ENCODE peak calls at places on chromosomes 7 and 10, in seven cellular contexts. One of them, this sample, is unnamed.

GRCh38 chr7:51213618-51214017 is 103.0 kb downstream of the COBL start:
- DNase-seq in fibroblast of villous mesenchyme: no peak
- DNase-seq in midbrain: no peak
- DNase-seq in activated CD4-positive, alpha-beta T cell treated with anti-CD3 and anti-CD28 coated beads for 24 hours: no peak
- DNase-seq in GM04504: no peak
- DNase-seq in nephron progenitor cell: no peak
- DNase-seq in NCI-H1105: no peak
- DNase-seq in this sample: no peak

GRCh38 chr7:36037121-36037662 is 115.9 kb upstream of the EEPD1 start:
- DNase-seq in nephron progenitor cell: no peak
- DNase-seq in midbrain: peak
- DNase-seq in NCI-H1105: peak
- DNase-seq in fibroblast of villous mesenchyme: peak
- DNase-seq in activated CD4-positive, alpha-beta T cell treated with anti-CD3 and anti-CD28 coated beads for 24 hours: no peak
- DNase-seq in GM04504: peak
- DNase-seq in this sample: no peak

GRCh38 chr7:139108256-139109187 is 998 bp downstream of the ZC3HAV1 start:
- DNase-seq in GM04504: no peak
- DNase-seq in fibroblast of villous mesenchyme: peak
- DNase-seq in midbrain: no peak
- DNase-seq in activated CD4-positive, alpha-beta T cell treated with anti-CD3 and anti-CD28 coated beads for 24 hours: no peak
- DNase-seq in NCI-H1105: peak
- DNase-seq in nephron progenitor cell: peak
- DNase-seq in this sample: no peak

GRCh38 chr10:79374312-79375191 is 27.3 kb downstream of the PPIF start:
- DNase-seq in fibroblast of villous mesenchyme: peak
- DNase-seq in midbrain: peak
- DNase-seq in nephron progenitor cell: peak
- DNase-seq in GM04504: peak
- DNase-seq in NCI-H1105: no peak
- DNase-seq in activated CD4-positive, alpha-beta T cell treated with anti-CD3 and anti-CD28 coated beads for 24 hours: peak
- DNase-seq in this sample: peak

GRCh38 chr7:77980087-77980713 is 181.6 kb downstream of the PHTF2 start:
- DNase-seq in GM04504: no peak
- DNase-seq in midbrain: no peak
- DNase-seq in NCI-H1105: no peak
- DNase-seq in activated CD4-positive, alpha-beta T cell treated with anti-CD3 and anti-CD28 coated beads for 24 hours: no peak
- DNase-seq in fibroblast of villous mesenchyme: no peak
- DNase-seq in nephron progenitor cell: no peak
- DNase-seq in this sample: no peak

GRCh38 chr7:33854178-33854577 is 51.2 kb upstream of the BMPER start:
- DNase-seq in nephron progenitor cell: no peak
- DNase-seq in midbrain: no peak
- DNase-seq in GM04504: peak
- DNase-seq in NCI-H1105: no peak
- DNase-seq in fibroblast of villous mesenchyme: no peak
- DNase-seq in activated CD4-positive, alpha-beta T cell treated with anti-CD3 and anti-CD28 coated beads for 24 hours: no peak
- DNase-seq in this sample: no peak

GRCh38 chr7:87565877-87566276 is 34.8 kb downstream of the ABCB1 start:
- DNase-seq in NCI-H1105: no peak
- DNase-seq in nephron progenitor cell: no peak
- DNase-seq in fibroblast of villous mesenchyme: no peak
- DNase-seq in GM04504: no peak
- DNase-seq in activated CD4-positive, alpha-beta T cell treated with anti-CD3 and anti-CD28 coated beads for 24 hours: no peak
- DNase-seq in midbrain: no peak
- DNase-seq in this sample: no peak

GRCh38 chr10:21724695-21725371 is 190.8 kb downstream of the MLLT10 start:
- DNase-seq in GM04504: peak
- DNase-seq in midbrain: peak
- DNase-seq in nephron progenitor cell: no peak
- DNase-seq in activated CD4-positive, alpha-beta T cell treated with anti-CD3 and anti-CD28 coated beads for 24 hours: peak
- DNase-seq in NCI-H1105: peak
- DNase-seq in fibroblast of villous mesenchyme: peak
- DNase-seq in this sample: no peak

GRCh38 chr7:140571537-140572122 is 69.0 kb downstream of the DENND2A start:
- DNase-seq in activated CD4-positive, alpha-beta T cell treated with anti-CD3 and anti-CD28 coated beads for 24 hours: no peak
- DNase-seq in GM04504: no peak
- DNase-seq in NCI-H1105: no peak
- DNase-seq in fibroblast of villous mesenchyme: no peak
- DNase-seq in midbrain: no peak
- DNase-seq in nephron progenitor cell: no peak
- DNase-seq in this sample: no peak

GRCh38 chr10:60399343-60399742 is 9.7 kb upstream of the ANK3 start:
- DNase-seq in GM04504: no peak
- DNase-seq in nephron progenitor cell: no peak
- DNase-seq in midbrain: no peak
- DNase-seq in fibroblast of villous mesenchyme: no peak
- DNase-seq in activated CD4-positive, alpha-beta T cell treated with anti-CD3 and anti-CD28 coated beads for 24 hours: no peak
- DNase-seq in NCI-H1105: peak
- DNase-seq in this sample: no peak

GRCh38 chr7:140506788-140507464 is 27.6 kb upstream of the MKRN1 start:
- DNase-seq in activated CD4-positive, alpha-beta T cell treated with anti-CD3 and anti-CD28 coated beads for 24 hours: no peak
- DNase-seq in NCI-H1105: peak
- DNase-seq in GM04504: peak
- DNase-seq in midbrain: no peak
- DNase-seq in nephron progenitor cell: peak
- DNase-seq in fibroblast of villous mesenchyme: peak
- DNase-seq in this sample: no peak

GRCh38 chr7:42068554-42069280 is 168.3 kb downstream of the GLI3 start:
- DNase-seq in activated CD4-positive, alpha-beta T cell treated with anti-CD3 and anti-CD28 coated beads for 24 hours: no peak
- DNase-seq in nephron progenitor cell: peak
- DNase-seq in GM04504: no peak
- DNase-seq in NCI-H1105: no peak
- DNase-seq in fibroblast of villous mesenchyme: no peak
- DNase-seq in midbrain: no peak
- DNase-seq in this sample: no peak

GRCh38 chr7:36131026-36131425 is 22.0 kb upstream of the EEPD1 start:
- DNase-seq in midbrain: no peak
- DNase-seq in activated CD4-positive, alpha-beta T cell treated with anti-CD3 and anti-CD28 coated beads for 24 hours: no peak
- DNase-seq in nephron progenitor cell: no peak
- DNase-seq in fibroblast of villous mesenchyme: no peak
- DNase-seq in NCI-H1105: no peak
- DNase-seq in GM04504: no peak
- DNase-seq in this sample: no peak

GRCh38 chr10:96089670-96090462 is 40.2 kb upstream of the ZNF518A start:
- DNase-seq in fibroblast of villous mesenchyme: peak
- DNase-seq in midbrain: peak
- DNase-seq in nephron progenitor cell: no peak
- DNase-seq in activated CD4-positive, alpha-beta T cell treated with anti-CD3 and anti-CD28 coated beads for 24 hours: peak
- DNase-seq in GM04504: peak
- DNase-seq in NCI-H1105: peak
- DNase-seq in this sample: peak

GRCh38 chr10:48913674-48914073 is 26.0 kb downstream of the LRRC18 start:
- DNase-seq in activated CD4-positive, alpha-beta T cell treated with anti-CD3 and anti-CD28 coated beads for 24 hours: no peak
- DNase-seq in fibroblast of villous mesenchyme: no peak
- DNase-seq in GM04504: no peak
- DNase-seq in nephron progenitor cell: no peak
- DNase-seq in midbrain: no peak
- DNase-seq in NCI-H1105: no peak
- DNase-seq in this sample: no peak

GRCh38 chr7:55111007-55111406 is 92.2 kb downstream of the EGFR start:
- DNase-seq in NCI-H1105: peak
- DNase-seq in GM04504: peak
- DNase-seq in nephron progenitor cell: no peak
- DNase-seq in activated CD4-positive, alpha-beta T cell treated with anti-CD3 and anti-CD28 coated beads for 24 hours: no peak
- DNase-seq in midbrain: no peak
- DNase-seq in fibroblast of villous mesenchyme: no peak
- DNase-seq in this sample: no peak

GRCh38 chr7:4751398-4751947 is 23.9 kb upstream of the AP5Z1 start:
- DNase-seq in fibroblast of villous mesenchyme: no peak
- DNase-seq in nephron progenitor cell: no peak
- DNase-seq in GM04504: no peak
- DNase-seq in activated CD4-positive, alpha-beta T cell treated with anti-CD3 and anti-CD28 coated beads for 24 hours: no peak
- DNase-seq in NCI-H1105: no peak
- DNase-seq in midbrain: peak
- DNase-seq in this sample: no peak

GRCh38 chr10:60224129-60224705 is 165.5 kb downstream of the ANK3 start:
- DNase-seq in GM04504: no peak
- DNase-seq in midbrain: no peak
- DNase-seq in nephron progenitor cell: no peak
- DNase-seq in NCI-H1105: no peak
- DNase-seq in fibroblast of villous mesenchyme: no peak
- DNase-seq in activated CD4-positive, alpha-beta T cell treated with anti-CD3 and anti-CD28 coated beads for 24 hours: no peak
- DNase-seq in this sample: no peak

GRCh38 chr7:67429735-67430134 is 433.1 kb downstream of the TYW1 start:
- DNase-seq in nephron progenitor cell: no peak
- DNase-seq in midbrain: no peak
- DNase-seq in fibroblast of villous mesenchyme: no peak
- DNase-seq in activated CD4-positive, alpha-beta T cell treated with anti-CD3 and anti-CD28 coated beads for 24 hours: no peak
- DNase-seq in GM04504: no peak
- DNase-seq in NCI-H1105: no peak
- DNase-seq in this sample: no peak

GRCh38 chr7:101169838-101170531 is 4.6 kb upstream of the VGF start:
- DNase-seq in NCI-H1105: peak
- DNase-seq in midbrain: peak
- DNase-seq in activated CD4-positive, alpha-beta T cell treated with anti-CD3 and anti-CD28 coated beads for 24 hours: peak
- DNase-seq in fibroblast of villous mesenchyme: peak
- DNase-seq in nephron progenitor cell: peak
- DNase-seq in GM04504: no peak
- DNase-seq in this sample: peak

GRCh38 chr10:71963756-71964668 is at the start of gene CHST3:
- DNase-seq in activated CD4-positive, alpha-beta T cell treated with anti-CD3 and anti-CD28 coated beads for 24 hours: no peak
- DNase-seq in NCI-H1105: no peak
- DNase-seq in GM04504: peak
- DNase-seq in midbrain: peak
- DNase-seq in fibroblast of villous mesenchyme: peak
- DNase-seq in nephron progenitor cell: peak
- DNase-seq in this sample: no peak

GRCh38 chr7:55074008-55074499 is 55.2 kb downstream of the EGFR start:
- DNase-seq in activated CD4-positive, alpha-beta T cell treated with anti-CD3 and anti-CD28 coated beads for 24 hours: no peak
- DNase-seq in nephron progenitor cell: no peak
- DNase-seq in GM04504: peak
- DNase-seq in fibroblast of villous mesenchyme: peak
- DNase-seq in NCI-H1105: no peak
- DNase-seq in midbrain: no peak
- DNase-seq in this sample: no peak